ENCODE peak calls at places on chromosome 22, in six cellular contexts. One of them, this sample, is unnamed.

GRCh38 chr22:40256501-40256900 is 78.8 kb downstream of the TNRC6B start:
- DNase-seq in HCEC 1CT: no peak
- DNase-seq in activated effector memory CD4-positive, alpha-beta T cell treated with Interleukin-2 at 50 U/mL for 16 hours: no peak
- DNase-seq in neural progenitor cell: no peak
- DNase-seq in activated naive CD8-positive, alpha-beta T cell treated with anti-CD3 and anti-CD28 coated beads, Interleukin-2, amount 50 U/mL, for 24 hours: no peak
- DNase-seq in activated gamma-delta T cell treated with Interleukin-2 at 50 U/mL for 16 hours: no peak
- DNase-seq in this sample: no peak

GRCh38 chr22:45689195-45689594 is 17.6 kb downstream of the ATXN10 start:
- DNase-seq in HCEC 1CT: no peak
- DNase-seq in activated effector memory CD4-positive, alpha-beta T cell treated with Interleukin-2 at 50 U/mL for 16 hours: no peak
- DNase-seq in neural progenitor cell: no peak
- DNase-seq in activated naive CD8-positive, alpha-beta T cell treated with anti-CD3 and anti-CD28 coated beads, Interleukin-2, amount 50 U/mL, for 24 hours: no peak
- DNase-seq in activated gamma-delta T cell treated with Interleukin-2 at 50 U/mL for 16 hours: no peak
- DNase-seq in this sample: no peak

GRCh38 chr22:21940521-21940920 is 12.1 kb downstream of the PPM1F start:
- DNase-seq in HCEC 1CT: no peak
- DNase-seq in activated effector memory CD4-positive, alpha-beta T cell treated with Interleukin-2 at 50 U/mL for 16 hours: no peak
- DNase-seq in neural progenitor cell: no peak
- DNase-seq in activated naive CD8-positive, alpha-beta T cell treated with anti-CD3 and anti-CD28 coated beads, Interleukin-2, amount 50 U/mL, for 24 hours: no peak
- DNase-seq in activated gamma-delta T cell treated with Interleukin-2 at 50 U/mL for 16 hours: no peak
- DNase-seq in this sample: no peak

GRCh38 chr22:45590262-45590661 is 81.4 kb upstream of the ATXN10 start:
- DNase-seq in HCEC 1CT: no peak
- DNase-seq in activated effector memory CD4-positive, alpha-beta T cell treated with Interleukin-2 at 50 U/mL for 16 hours: no peak
- DNase-seq in neural progenitor cell: no peak
- DNase-seq in activated naive CD8-positive, alpha-beta T cell treated with anti-CD3 and anti-CD28 coated beads, Interleukin-2, amount 50 U/mL, for 24 hours: no peak
- DNase-seq in activated gamma-delta T cell treated with Interleukin-2 at 50 U/mL for 16 hours: no peak
- DNase-seq in this sample: no peak

GRCh38 chr22:48870436-48870835 is 957.2 kb downstream of the BRD1 start:
- DNase-seq in HCEC 1CT: no peak
- DNase-seq in activated effector memory CD4-positive, alpha-beta T cell treated with Interleukin-2 at 50 U/mL for 16 hours: no peak
- DNase-seq in neural progenitor cell: no peak
- DNase-seq in activated naive CD8-positive, alpha-beta T cell treated with anti-CD3 and anti-CD28 coated beads, Interleukin-2, amount 50 U/mL, for 24 hours: no peak
- DNase-seq in activated gamma-delta T cell treated with Interleukin-2 at 50 U/mL for 16 hours: no peak
- DNase-seq in this sample: no peak

GRCh38 chr22:21819183-21819770 is 48.2 kb downstream of the MAPK1 start:
- DNase-seq in HCEC 1CT: no peak
- DNase-seq in activated effector memory CD4-positive, alpha-beta T cell treated with Interleukin-2 at 50 U/mL for 16 hours: no peak
- DNase-seq in neural progenitor cell: no peak
- DNase-seq in activated naive CD8-positive, alpha-beta T cell treated with anti-CD3 and anti-CD28 coated beads, Interleukin-2, amount 50 U/mL, for 24 hours: no peak
- DNase-seq in activated gamma-delta T cell treated with Interleukin-2 at 50 U/mL for 16 hours: no peak
- DNase-seq in this sample: no peak

GRCh38 chr22:35457729-35458546 is 58.0 kb downstream of the MCM5 start:
- DNase-seq in HCEC 1CT: no peak
- DNase-seq in activated effector memory CD4-positive, alpha-beta T cell treated with Interleukin-2 at 50 U/mL for 16 hours: no peak
- DNase-seq in neural progenitor cell: no peak
- DNase-seq in activated naive CD8-positive, alpha-beta T cell treated with anti-CD3 and anti-CD28 coated beads, Interleukin-2, amount 50 U/mL, for 24 hours: no peak
- DNase-seq in activated gamma-delta T cell treated with Interleukin-2 at 50 U/mL for 16 hours: no peak
- DNase-seq in this sample: peak; percentile 37

GRCh38 chr22:41239443-41240128 is 1.1 kb downstream of the CHADL start:
- DNase-seq in HCEC 1CT: no peak
- DNase-seq in activated effector memory CD4-positive, alpha-beta T cell treated with Interleukin-2 at 50 U/mL for 16 hours: no peak
- DNase-seq in neural progenitor cell: no peak
- DNase-seq in activated naive CD8-positive, alpha-beta T cell treated with anti-CD3 and anti-CD28 coated beads, Interleukin-2, amount 50 U/mL, for 24 hours: no peak
- DNase-seq in activated gamma-delta T cell treated with Interleukin-2 at 50 U/mL for 16 hours: no peak
- DNase-seq in this sample: no peak

GRCh38 chr22:38203090-38203810 is 1.5 kb downstream of the MAFF start:
- DNase-seq in HCEC 1CT: no peak
- DNase-seq in activated effector memory CD4-positive, alpha-beta T cell treated with Interleukin-2 at 50 U/mL for 16 hours: peak; percentile 33
- DNase-seq in neural progenitor cell: peak; percentile 56
- DNase-seq in activated naive CD8-positive, alpha-beta T cell treated with anti-CD3 and anti-CD28 coated beads, Interleukin-2, amount 50 U/mL, for 24 hours: peak; percentile 39
- DNase-seq in activated gamma-delta T cell treated with Interleukin-2 at 50 U/mL for 16 hours: peak; percentile 31
- DNase-seq in this sample: peak; percentile 25

GRCh38 chr22:47386812-47387510 is 624.5 kb downstream of the TBC1D22A start:
- DNase-seq in HCEC 1CT: no peak
- DNase-seq in activated effector memory CD4-positive, alpha-beta T cell treated with Interleukin-2 at 50 U/mL for 16 hours: no peak
- DNase-seq in neural progenitor cell: no peak
- DNase-seq in activated naive CD8-positive, alpha-beta T cell treated with anti-CD3 and anti-CD28 coated beads, Interleukin-2, amount 50 U/mL, for 24 hours: no peak
- DNase-seq in activated gamma-delta T cell treated with Interleukin-2 at 50 U/mL for 16 hours: no peak
- DNase-seq in this sample: no peak

GRCh38 chr22:20957691-20958440 is 9.2 kb upstream of the AIFM3 start:
- DNase-seq in HCEC 1CT: no peak
- DNase-seq in activated effector memory CD4-positive, alpha-beta T cell treated with Interleukin-2 at 50 U/mL for 16 hours: no peak
- DNase-seq in neural progenitor cell: peak; percentile 65
- DNase-seq in activated naive CD8-positive, alpha-beta T cell treated with anti-CD3 and anti-CD28 coated beads, Interleukin-2, amount 50 U/mL, for 24 hours: no peak
- DNase-seq in activated gamma-delta T cell treated with Interleukin-2 at 50 U/mL for 16 hours: no peak
- DNase-seq in this sample: peak; percentile 60